ENCODE peak calls at places on chromosomes 13 and 19, in four cellular contexts. R, N, J and I are unnamed samples.

GRCh38 chr13:60627071-60627686 is 230.2 kb downstream of the TDRD3 start:
- DNase-seq in R (no peak), N (no peak), J (no peak), I (no peak)

GRCh38 chr19:401836-402535 is 7.0 kb downstream of the C2CD4C start:
- DNase-seq in R (no peak), N (no peak), J (no peak), I (no peak)

GRCh38 chr13:65964672-65965071 is 1265.5 kb downstream of the PCDH9 start:
- DNase-seq in R (no peak), N (no peak), J (no peak), I (no peak)

GRCh38 chr13:43473437-43473836 is 313.3 kb downstream of the ENOX1 start:
- DNase-seq in R (no peak), N (no peak), J (no peak), I (no peak)

GRCh38 chr19:3073159-3073563 is 10.9 kb upstream of the TLE5 start:
- DNase-seq in R (no peak), N (no peak), J (no peak), I (peak)

GRCh38 chr13:99971576-99972189 is at the start of gene ZIC5:
- DNase-seq in R (no peak), N (no peak), J (no peak), I (no peak)

GRCh38 chr19:4374451-4375163 is 25.7 kb downstream of the SH3GL1 start:
- DNase-seq in R (peak), N (no peak), J (peak), I (no peak)

GRCh38 chr13:20814224-20814910 is 40.6 kb upstream of the EEF1AKMT1 start:
- DNase-seq in R (peak), N (no peak), J (peak), I (no peak)

GRCh38 chr19:49042177-49042576 is 1.5 kb upstream of the CGB5 start:
- DNase-seq in R (no peak), N (no peak), J (no peak), I (no peak)

GRCh38 chr19:55676384-55676783 is 1.4 kb downstream of the EPN1 start:
- DNase-seq in R (no peak), N (no peak), J (no peak), I (no peak)
- TF ChIP-seq CTCF in R (no peak), N (no peak), J (no peak), I (no peak)

GRCh38 chr13:96080676-96081075 is 9.2 kb upstream of the HS6ST3 start:
- DNase-seq in R (no peak), N (no peak), J (no peak), I (no peak)
- TF ChIP-seq CTCF in R (no peak), N (no peak), J (no peak), I (no peak)

GRCh38 chr19:13794752-13795589 is at the start of gene ZSWIM4:
- DNase-seq in R (peak), N (peak), J (peak), I (peak)
- TF ChIP-seq CTCF in R (no peak), N (no peak), J (no peak), I (no peak)

GRCh38 chr13:28551498-28551895 is 56.6 kb upstream of the FLT1 start:
- DNase-seq in R (no peak), N (no peak), J (no peak), I (no peak)

GRCh38 chr13:28548468-28548867 is 53.5 kb upstream of the FLT1 start:
- DNase-seq in R (no peak), N (no peak), J (no peak), I (no peak)

GRCh38 chr13:28550721-28551497 is 56.0 kb upstream of the FLT1 start:
- DNase-seq in R (no peak), N (no peak), J (no peak), I (no peak)

GRCh38 chr13:28545583-28546333 is 50.8 kb upstream of the FLT1 start:
- DNase-seq in R (no peak), N (no peak), J (no peak), I (no peak)

DNA sequence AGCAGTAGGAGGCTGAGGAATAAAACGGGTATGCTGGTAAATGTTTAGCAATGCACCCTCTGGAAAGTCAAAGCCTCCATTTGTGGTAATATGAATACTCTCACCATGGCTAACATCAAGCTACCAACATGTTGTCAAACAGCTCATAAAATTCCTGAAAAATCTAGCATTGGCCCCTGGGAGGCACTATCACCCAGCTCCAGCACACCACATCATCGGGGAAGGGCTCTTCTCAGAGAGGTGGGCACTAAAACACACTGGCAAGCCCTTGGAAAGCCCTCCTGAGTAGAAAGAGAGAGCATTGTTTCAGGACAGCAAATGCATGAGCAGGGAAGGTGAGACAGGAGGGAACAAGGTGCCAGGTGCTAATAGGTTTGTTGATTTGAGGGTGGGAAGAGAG is 53.9 kb upstream of the FLT1 start:
- DNase-seq in R (no peak), N (no peak), J (no peak), I (no peak)
- TF ChIP-seq CTCF in R (no peak), N (no peak), J (no peak), I (no peak)

DNA sequence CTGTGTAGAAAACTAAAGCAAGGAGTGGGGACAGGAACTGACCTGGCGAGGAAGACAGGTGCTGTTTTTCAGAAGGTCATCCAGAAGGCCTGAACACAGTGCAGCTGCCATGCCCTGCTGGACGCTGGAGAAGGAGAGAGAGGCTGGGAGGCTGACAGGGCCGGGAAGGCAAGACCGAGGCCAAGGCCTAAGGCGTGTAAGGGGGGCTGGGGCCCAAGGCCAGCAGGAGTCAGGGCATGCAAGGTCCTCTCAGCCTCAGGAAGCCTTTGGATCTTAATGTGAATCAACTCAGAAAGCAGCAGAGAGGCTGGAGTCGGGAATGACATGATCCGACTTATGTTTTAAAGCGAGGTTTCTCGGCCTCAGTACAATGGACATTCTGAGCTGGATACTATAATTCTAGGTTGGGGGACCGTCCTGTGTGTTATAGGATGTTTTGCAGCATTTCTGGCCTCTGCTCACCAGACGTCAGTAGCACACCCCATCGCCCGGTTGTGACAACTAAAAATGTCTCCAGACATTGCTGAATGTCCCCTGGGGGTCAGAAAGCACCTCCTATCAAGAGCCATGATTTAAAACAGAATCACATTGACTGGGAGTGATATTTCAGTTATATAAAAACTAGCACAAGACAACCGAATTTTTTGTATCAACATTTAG is 530.4 kb downstream of the MYO16 start:
- DNase-seq in R (no peak), N (no peak), J (no peak), I (no peak)
- TF ChIP-seq CTCF in R (no peak), N (no peak), J (no peak), I (no peak)

GRCh38 chr13:102654786-102655185 is 40.1 kb downstream of the METTL21C start:
- DNase-seq in R (no peak), N (no peak), J (no peak), I (no peak)
- TF ChIP-seq CTCF in R (no peak), N (no peak), J (no peak), I (no peak)

GRCh38 chr19:6835501-6835900 is 51.9 kb upstream of the ADGRE1 start:
- DNase-seq in R (no peak), N (no peak), J (no peak), I (no peak)
- TF ChIP-seq CTCF in R (no peak), N (no peak), J (no peak), I (no peak)

DNA sequence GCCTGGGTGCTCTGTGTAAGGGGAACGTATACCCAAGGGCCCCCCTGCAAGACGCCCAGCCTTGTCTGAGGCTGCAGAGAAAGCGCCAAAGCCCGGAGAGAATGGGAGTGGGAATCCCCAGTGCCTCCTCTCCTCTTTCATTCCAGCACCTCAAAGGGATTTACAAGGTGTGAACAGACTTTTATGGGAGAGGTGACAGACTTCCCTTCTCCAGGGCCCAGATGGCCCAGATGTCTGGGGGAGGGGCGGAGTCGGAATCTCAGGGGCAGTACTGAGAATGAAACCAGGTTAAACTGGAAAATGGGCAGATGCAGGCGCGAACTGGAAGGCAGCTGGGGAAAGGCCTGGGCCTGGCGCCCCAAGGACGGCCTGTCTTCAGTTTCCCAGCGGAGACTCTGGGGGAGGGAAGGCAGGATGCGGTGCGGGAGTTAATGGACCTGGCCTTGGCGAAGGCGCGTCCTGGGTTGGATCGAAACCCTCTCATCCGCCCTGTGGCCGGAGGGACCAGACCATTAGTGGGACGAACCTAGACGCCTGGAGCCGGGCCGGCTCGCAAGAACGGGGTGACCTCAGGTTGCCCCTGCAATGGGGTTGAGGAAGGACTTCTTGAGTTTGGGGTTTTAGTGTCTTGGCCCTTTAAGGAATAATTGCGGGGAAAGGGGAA is 622 bp upstream of the TRIP10 start:
- DNase-seq in R (peak), N (peak), J (no peak), I (no peak)
- TF ChIP-seq CTCF in R (no peak), N (peak), J (no peak), I (no peak)

GRCh38 chr19:21677696-21678418 is 89.5 kb downstream of the ZNF100 start:
- DNase-seq in R (no peak), N (no peak), J (no peak), I (no peak)
- TF ChIP-seq CTCF in R (no peak), N (no peak), J (no peak), I (no peak)